ENCODE peak calls at places on chromosomes 7 and 10, in five cellular contexts. E is PC-9; R is hepatic stellate cell; Z is HS-5; B is central memory CD8-positive, alpha-beta T cell. O is an unnamed sample.

GRCh38 chr7:127039541-127039940 is 213.2 kb downstream of the GRM8 start:
- DNase-seq in E (no peak), B (no peak), R (no peak), Z (no peak), O (no peak)

GRCh38 chr7:3105856-3106255 is 62.2 kb upstream of the CARD11 start:
- DNase-seq in Z (no peak), R (no peak), E (peak), B (no peak), O (no peak)

GRCh38 chr10:35456175-35456574 is 119.9 kb downstream of the CCNY start:
- DNase-seq in B (no peak), Z (no peak), R (no peak), E (no peak), O (no peak)

GRCh38 chr10:131556061-131556896 is 244.8 kb upstream of the TCERG1L start:
- DNase-seq in E (no peak), B (no peak), R (no peak), Z (no peak), O (no peak)

GRCh38 chr7:149670288-149670687 is 103.1 kb downstream of the ZNF467 start:
- DNase-seq in B (no peak), Z (no peak), E (no peak), R (no peak), O (peak)

GRCh38 chr10:133608855-133609254 is 17.7 kb downstream of the FRG2B start:
- DNase-seq in B (no peak), R (no peak), Z (no peak), E (no peak), O (no peak)

GRCh38 chr10:33421789-33422188 is 87.3 kb upstream of the NRP1 start:
- DNase-seq in E (no peak), B (no peak), R (peak), Z (peak), O (peak)

GRCh38 chr10:31083765-31084184 is 52.1 kb upstream of the ZNF438 start:
- DNase-seq in R (peak), E (no peak), B (no peak), Z (no peak), O (no peak)

GRCh38 chr10:133195611-133196010 is 34.4 kb upstream of the UTF1 start:
- DNase-seq in Z (no peak), E (no peak), B (no peak), R (no peak), O (no peak)

GRCh38 chr7:131436384-131436783 is 108.7 kb downstream of the MKLN1 start:
- DNase-seq in B (no peak), R (no peak), E (no peak), Z (no peak), O (no peak)

GRCh38 chr7:37285701-37286475 is 162.8 kb downstream of the ELMO1 start:
- DNase-seq in E (no peak), B (no peak), Z (no peak), R (no peak), O (no peak)

GRCh38 chr10:126911301-126911700 is 6.1 kb downstream of the DOCK1 start:
- DNase-seq in B (no peak), R (no peak), Z (no peak), E (no peak), O (no peak)

GRCh38 chr10:105347487-105347886 is 706.4 kb downstream of the SORCS3 start:
- DNase-seq in B (no peak), Z (no peak), E (no peak), R (no peak), O (no peak)

O was measured in right atrium auricular region.